ENCODE peak calls at places on chromosome 10, in nine cellular contexts. Z is epithelial cell of prostate; F is foreskin fibroblast; H is HT1080; K is stimulated activated CD4-positive, alpha-beta T cell treated with anti-CD3 and anti-CD28 coated beads, Interleukin-2, amount 100 ng/mL, for 48 hours; X is activated CD4-positive, alpha-beta T cell treated with anti-CD3 and anti-CD28 coated beads, Interleukin-2, amount 10 ng/mL, durations not matched to agents 7 days and 5 days; L is tibial nerve; A is HFFc6; R is endothelial cell. S is an unnamed sample.

GRCh38 chr10:63157845-63158624 is 24.9 kb downstream of the NRBF2 start:
- DNase-seq in A (peak), F (peak), X (peak), L (no peak), Z (peak), H (peak), R (peak), K (peak), S (peak)

GRCh38 chr10:2366532-2366931 is 629.2 kb upstream of the ADARB2 start:
- DNase-seq in H (no peak), A (no peak), F (no peak), Z (no peak), X (no peak), R (no peak), K (no peak), L (no peak), S (no peak)

GRCh38 chr10:124222298-124223000 is 129.1 kb upstream of the CHST15 start:
- DNase-seq in R (no peak), A (no peak), K (no peak), X (no peak), H (no peak), Z (no peak), F (no peak), L (no peak), S (no peak)

GRCh38 chr10:62653254-62653653 is 151.3 kb upstream of the ADO start:
- DNase-seq in L (no peak), X (no peak), F (no peak), R (no peak), Z (no peak), K (no peak), A (no peak), H (no peak), S (no peak)

GRCh38 chr10:30057421-30057841 is 2.0 kb downstream of the JCAD start:
- DNase-seq in L (no peak), H (peak), R (no peak), K (no peak), A (peak), X (no peak), Z (no peak), F (peak), S (no peak)

GRCh38 chr10:91682912-91683311 is 50.0 kb upstream of the PPP1R3C start:
- DNase-seq in F (no peak), R (no peak), H (no peak), Z (no peak), L (no peak), X (no peak), A (no peak), K (no peak), S (no peak)

GRCh38 chr10:3935933-3936359 is 150.9 kb upstream of the KLF6 start:
- DNase-seq in L (no peak), H (no peak), R (no peak), X (no peak), Z (no peak), A (no peak), K (no peak), F (no peak), S (no peak)

GRCh38 chr10:131771634-131772358 is 129.0 kb upstream of the PPP2R2D start:
- DNase-seq in K (no peak), A (no peak), H (no peak), R (no peak), X (no peak), Z (no peak), F (no peak), L (no peak), S (no peak)

S was measured in neural crest cell.